ENCODE peak calls at places on chromosomes 11 and 22, in seven cellular contexts. R is cardiac muscle cell, W is HCT116, Y is NT2/D1, T is retinal pigment epithelial cell, V is HFF-Myc, O is GM12865. E is an unnamed sample.

GRCh38 chr11:105899776-105900175 is 122.3 kb downstream of the MSANTD4 start:
- DNase-seq in V (no peak), Y (no peak), T (no peak), W (no peak), O (no peak), R (no peak), E (no peak)

GRCh38 chr11:47983464-47984397 is 3.4 kb downstream of the PTPRJ start:
- DNase-seq in R (no peak), O (no peak), T (no peak), W (no peak), Y (no peak), V (no peak), E (no peak)

GRCh38 chr22:46013460-46014416 is 36.8 kb upstream of the WNT7B start:
- DNase-seq in R (peak), O (peak), Y (peak), T (peak), V (peak), W (peak), E (peak)

GRCh38 chr11:57834852-57835251 is 73.2 kb downstream of the CTNND1 start:
- DNase-seq in Y (no peak), O (no peak), T (no peak), R (no peak), W (no peak), V (no peak), E (no peak)

GRCh38 chr11:45333023-45333422 is 46.9 kb upstream of the SYT13 start:
- DNase-seq in T (no peak), O (no peak), W (no peak), Y (no peak), V (no peak), R (no peak), E (no peak)

GRCh38 chr11:9639985-9640384 is 23.9 kb upstream of the SWAP70 start:
- DNase-seq in T (no peak), Y (no peak), V (no peak), W (no peak), R (no peak), O (no peak), E (no peak)

GRCh38 chr11:71304491-71304890 is 52.1 kb upstream of the SHANK2 start:
- DNase-seq in V (no peak), W (no peak), Y (no peak), O (no peak), T (no peak), R (no peak), E (no peak)

GRCh38 chr11:46200537-46201281 is 76.8 kb upstream of the CREB3L1 start:
- DNase-seq in O (no peak), T (no peak), R (no peak), V (no peak), Y (no peak), W (no peak), E (no peak)

GRCh38 chr11:34140149-34140548 is 34.7 kb downstream of the NAT10 start:
- DNase-seq in W (no peak), T (no peak), R (no peak), Y (no peak), V (no peak), O (no peak), E (no peak)

GRCh38 chr22:43643362-43643761 is 168.7 kb downstream of the EFCAB6 start:
- DNase-seq in V (no peak), T (no peak), Y (no peak), R (no peak), W (no peak), O (no peak), E (no peak)

GRCh38 chr11:88174627-88175003 is 628 bp downstream of the RAB38 start:
- DNase-seq in O (peak), W (peak), Y (no peak), R (no peak), T (no peak), V (peak), E (peak)

GRCh38 chr11:36447514-36447913 is 62.6 kb downstream of the TRAF6 start:
- DNase-seq in Y (no peak), R (no peak), O (no peak), W (no peak), V (no peak), T (no peak), E (no peak)

GRCh38 chr11:12167098-12167999 is 57.0 kb downstream of the MICAL2 start:
- DNase-seq in T (no peak), R (no peak), W (peak), O (no peak), V (peak), Y (no peak), E (peak)

DNA sequence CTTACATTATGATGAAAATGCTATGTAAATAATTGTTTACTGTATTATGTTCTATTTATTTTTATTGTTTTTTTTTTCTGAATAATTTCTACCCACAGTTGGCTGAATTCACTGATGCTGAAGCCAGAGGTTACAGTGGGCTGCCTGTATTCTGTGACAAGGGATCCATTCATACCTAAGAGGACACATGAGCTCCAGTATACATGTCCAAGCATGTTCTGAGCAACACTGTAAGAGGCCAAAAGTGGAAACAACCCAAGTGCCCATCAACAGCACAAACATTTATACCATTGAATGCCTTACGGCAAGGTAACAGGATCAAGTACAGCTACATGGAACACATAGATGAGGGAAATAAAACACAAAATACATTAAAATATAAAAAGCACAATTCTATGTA is 1.4 kb upstream of the SRSF8 start:
- DNase-seq in V (no peak), Y (no peak), W (no peak), T (no peak), R (no peak), O (no peak), E (no peak)
- H3K4me3 ChIP-seq in V (no peak), Y (no peak), W (no peak), T (no peak), R (no peak), O (no peak), E (no peak)

DNA sequence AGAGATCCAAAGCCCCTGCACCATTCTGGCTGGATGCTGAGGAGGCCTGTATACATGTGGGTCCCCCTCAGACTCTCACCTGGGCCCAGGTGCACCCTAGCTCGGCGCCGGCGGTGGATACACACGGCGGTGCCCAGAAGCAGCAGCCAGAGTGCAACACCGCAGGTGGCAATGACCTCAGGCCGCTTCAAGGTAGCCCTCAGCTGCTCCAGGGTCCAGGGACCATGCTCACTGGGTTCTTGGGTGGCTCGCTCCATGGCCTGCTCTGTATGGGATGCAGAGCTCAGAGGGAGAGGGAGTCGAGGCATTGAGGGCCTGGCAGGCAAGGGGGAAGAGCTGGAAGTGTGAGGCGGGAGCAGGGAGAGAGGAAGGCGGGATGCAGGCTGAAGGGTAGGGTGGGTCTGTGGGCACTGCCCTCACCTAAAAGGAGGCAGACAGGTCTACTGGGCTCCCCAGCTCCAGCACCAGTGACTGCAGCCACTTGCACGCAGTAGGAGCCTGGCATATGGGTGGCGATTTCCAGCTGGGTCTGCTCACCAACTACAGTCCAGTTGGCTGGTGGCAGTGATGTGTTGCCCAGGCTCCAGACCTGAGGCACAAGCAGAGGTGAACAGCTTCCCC is 3.8 kb downstream of the ROBO4 start:
- DNase-seq in T (no peak), O (no peak), W (no peak), V (no peak), Y (no peak), R (no peak), E (no peak)
- H3K4me3 ChIP-seq in T (no peak), O (no peak), W (no peak), V (no peak), Y (no peak), R (no peak), E (no peak)

GRCh38 chr11:62926669-62927455 is 5.7 kb upstream of the CHRM1 start:
- DNase-seq in O (no peak), Y (no peak), V (no peak), T (no peak), W (no peak), R (no peak), E (no peak)

GRCh38 chr11:62925308-62925707 is 4.1 kb upstream of the CHRM1 start:
- DNase-seq in O (no peak), Y (no peak), W (no peak), R (no peak), V (no peak), T (no peak), E (no peak)

GRCh38 chr11:62923634-62924411 is 2.7 kb upstream of the CHRM1 start:
- DNase-seq in V (no peak), R (peak), W (no peak), T (no peak), O (peak), Y (no peak), E (no peak)

GRCh38 chr11:62928011-62928410 is 6.8 kb upstream of the CHRM1 start:
- DNase-seq in R (no peak), O (no peak), W (no peak), Y (no peak), V (no peak), T (no peak), E (no peak)

GRCh38 chr11:62925745-62926668 is 4.8 kb upstream of the CHRM1 start:
- DNase-seq in O (no peak), Y (no peak), T (no peak), R (no peak), W (no peak), V (no peak), E (no peak)
- H3K4me3 ChIP-seq in O (no peak), Y (peak), T (peak), R (no peak), W (no peak), V (no peak), E (no peak)

DNA sequence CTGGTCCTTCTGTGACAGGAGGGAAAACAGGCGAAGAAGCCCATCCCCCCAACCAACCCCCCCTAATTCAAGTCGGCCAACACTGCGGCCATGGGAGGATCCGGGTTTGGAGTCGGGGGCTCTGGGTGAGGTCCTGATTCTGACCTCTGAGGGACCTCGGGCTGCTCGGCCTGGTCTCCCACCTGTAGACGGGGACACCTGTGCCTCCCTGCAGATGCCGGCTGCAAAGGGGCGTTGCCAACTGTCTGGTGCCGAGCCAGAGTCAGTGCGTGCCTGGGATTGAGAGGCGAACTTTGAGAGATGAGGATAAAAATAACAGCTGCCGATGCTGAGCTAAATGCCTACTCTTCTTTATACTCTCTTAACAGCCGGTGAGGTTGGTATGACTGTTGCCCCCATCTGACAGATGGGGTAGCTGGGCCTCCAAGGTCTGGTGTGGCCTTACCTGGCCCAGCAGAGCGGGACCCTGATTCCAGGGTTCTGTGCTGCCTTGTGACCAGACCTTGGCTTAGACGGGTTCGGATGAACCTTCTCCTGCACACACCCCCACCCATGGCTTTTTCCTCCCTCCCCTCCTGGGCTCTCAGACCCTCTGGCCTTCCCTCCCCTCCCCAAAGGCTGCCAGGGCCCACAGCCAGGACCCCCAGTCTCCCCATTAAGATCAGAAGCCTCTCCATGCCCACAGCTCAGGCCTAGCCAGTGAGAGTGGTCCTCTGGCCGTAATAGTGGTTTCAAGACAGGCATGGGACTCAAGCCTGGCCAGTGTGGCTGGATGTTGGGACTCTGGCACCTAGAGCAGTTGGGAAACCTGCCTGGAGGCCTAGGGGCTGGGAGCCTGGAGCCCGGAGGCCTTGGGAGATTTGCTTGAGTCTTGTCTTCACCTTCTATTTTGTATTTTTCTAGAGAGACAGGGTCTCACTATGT is 41.7 kb downstream of the KCNJ4 start:
- DNase-seq in V (no peak), W (no peak), R (peak), O (no peak), Y (no peak), T (no peak), E (no peak)
- H3K4me3 ChIP-seq in V (no peak), W (peak), R (no peak), O (no peak), Y (no peak), T (peak), E (no peak)

GRCh38 chr22:19843857-19844422 is 10.7 kb downstream of the GNB1L start:
- DNase-seq in O (no peak), T (no peak), W (no peak), Y (no peak), V (no peak), R (no peak), E (no peak)
- H3K4me3 ChIP-seq in O (no peak), T (no peak), W (no peak), Y (no peak), V (no peak), R (no peak), E (no peak)

DNA sequence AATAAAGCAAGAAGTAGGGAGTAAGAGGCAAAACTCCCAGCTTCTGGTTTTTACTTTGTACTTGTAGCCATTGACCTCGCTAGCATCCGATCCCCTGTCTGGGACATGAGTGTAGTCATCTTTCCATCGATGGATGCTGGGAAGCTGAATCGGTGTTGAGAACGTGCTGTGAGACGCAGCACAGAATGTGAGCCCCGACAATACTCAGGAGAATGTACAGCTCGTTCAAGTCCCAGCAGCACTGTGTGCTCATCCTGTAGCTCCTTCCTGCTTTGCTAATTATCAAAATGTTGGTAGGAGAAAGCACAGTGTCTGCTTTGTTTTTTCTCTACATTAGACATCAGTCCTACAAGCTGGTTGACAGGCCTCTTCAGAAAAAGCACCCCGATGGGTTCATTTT is 56.6 kb downstream of the JAM3 start:
- DNase-seq in T (no peak), V (no peak), Y (no peak), W (no peak), O (no peak), R (peak), E (no peak)
- H3K4me3 ChIP-seq in T (no peak), V (peak), Y (no peak), W (no peak), O (no peak), R (peak), E (no peak)

GRCh38 chr22:25990940-25991339 is 178.3 kb upstream of the SEZ6L start:
- DNase-seq in Y (no peak), T (no peak), R (no peak), W (no peak), O (no peak), V (no peak), E (no peak)
- H3K4me3 ChIP-seq in Y (no peak), T (no peak), R (no peak), W (no peak), O (no peak), V (no peak), E (no peak)

GRCh38 chr11:108497317-108498045 is 703 bp downstream of the POGLUT3 start:
- DNase-seq in Y (peak), T (peak), O (peak), V (peak), W (peak), R (peak), E (peak)

GRCh38 chr11:108498046-108498815 is at the start of gene POGLUT3:
- DNase-seq in R (peak), W (no peak), V (no peak), T (no peak), Y (no peak), O (peak), E (no peak)

GRCh38 chr11:108494182-108494581 is 4.0 kb downstream of the POGLUT3 start:
- DNase-seq in R (no peak), Y (no peak), T (no peak), V (no peak), O (no peak), W (no peak), E (no peak)

GRCh38 chr11:108498816-108499408 is 728 bp upstream of the POGLUT3 start:
- DNase-seq in T (no peak), Y (no peak), O (no peak), V (no peak), R (no peak), W (no peak), E (no peak)

GRCh38 chr11:108496643-108497256 is 1.4 kb downstream of the POGLUT3 start:
- DNase-seq in V (no peak), T (no peak), O (no peak), W (no peak), R (no peak), Y (no peak), E (no peak)
- H3K4me3 ChIP-seq in V (peak), T (peak), O (peak), W (peak), R (no peak), Y (no peak), E (peak)

GRCh38 chr11:1853376-1854131 is 670 bp downstream of the LSP1 start:
- DNase-seq in V (no peak), T (no peak), W (no peak), Y (no peak), O (peak), R (no peak), E (no peak)
- H3K4me3 ChIP-seq in V (no peak), T (no peak), W (no peak), Y (no peak), O (peak), R (no peak), E (no peak)

DNA sequence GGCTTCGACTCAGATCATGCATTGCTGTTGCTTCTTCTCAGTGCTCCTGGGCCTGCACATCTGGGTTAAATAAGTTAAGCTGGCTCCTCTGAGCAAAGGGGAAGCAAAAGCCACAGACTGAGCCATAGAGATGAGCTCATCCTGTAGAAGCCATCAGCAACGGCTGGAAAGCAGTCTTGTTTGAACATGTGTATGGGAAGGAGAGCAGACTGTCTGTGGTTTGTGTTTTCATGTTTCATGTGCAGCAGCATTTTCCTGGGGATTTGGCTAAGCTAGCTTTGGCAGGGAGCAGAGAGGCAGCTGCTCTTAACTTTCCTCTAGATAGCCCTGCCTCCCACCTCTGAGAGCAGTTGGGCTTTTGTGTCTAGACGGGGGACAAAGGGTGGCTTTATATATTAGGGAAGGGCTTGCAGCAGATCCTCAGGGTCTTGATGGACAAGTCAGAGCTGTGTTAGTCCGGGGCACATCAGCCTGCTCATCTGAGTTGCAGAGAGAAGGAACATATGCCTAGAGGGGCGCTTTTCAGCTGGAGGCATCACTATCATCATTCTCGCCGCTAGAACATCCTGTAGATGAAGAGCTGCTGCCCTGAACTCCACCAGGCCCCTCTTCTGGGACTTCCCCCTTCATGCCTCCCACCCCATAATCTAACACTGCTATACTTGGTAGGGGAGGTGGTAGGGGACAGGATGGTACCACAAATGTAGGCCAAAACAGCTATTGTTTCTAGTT is 14.9 kb downstream of the DCPS start:
- DNase-seq in W (no peak), R (no peak), O (peak), Y (no peak), T (peak), V (peak), E (no peak)
- H3K4me3 ChIP-seq in W (no peak), R (no peak), O (no peak), Y (no peak), T (no peak), V (peak), E (no peak)

E was measured in epithelial cell of proximal tubule.